ENCODE peak calls at places on chromosomes 2 and 18, in five cellular contexts. S is cardiac muscle cell, F is stomach, U is IMR-90, M is lower lobe of right lung. V is an unnamed sample.

GRCh38 chr2:233421091-233421816 is 67.0 kb downstream of the DGKD start:
- DNase-seq in S (no peak), F (peak; percentile 29), U (no peak), M (no peak), V (no peak)

GRCh38 chr2:65331361-65331760 is 101.0 kb downstream of the SPRED2 start:
- DNase-seq in S (peak; percentile 36), F (no peak), U (peak; percentile 19), M (no peak), V (no peak)

GRCh38 chr2:45813003-45813601 is 161.6 kb downstream of the PRKCE start:
- DNase-seq in S (peak; percentile 60), F (no peak), U (peak; percentile 64), M (no peak), V (no peak)

GRCh38 chr2:128199141-128199540 is 108.1 kb downstream of the UGGT1 start:
- DNase-seq in S (no peak), F (no peak), U (no peak), M (no peak), V (no peak)

GRCh38 chr2:239801404-239802100 is 223.6 kb downstream of the NDUFA10 start:
- DNase-seq in S (no peak), F (peak; percentile 20), U (no peak), M (no peak), V (peak; percentile 31)

GRCh38 chr2:5472673-5473072 is 219.5 kb upstream of the SOX11 start:
- DNase-seq in S (no peak), F (no peak), U (no peak), M (no peak), V (no peak)

GRCh38 chr2:203360833-203361430 is 32.7 kb downstream of the ABI2 start:
- DNase-seq in S (no peak), F (no peak), U (peak; percentile 19), M (no peak), V (no peak)

GRCh38 chr2:30731706-30732105 is 75.5 kb downstream of the CAPN13 start:
- DNase-seq in S (no peak), F (no peak), U (no peak), M (no peak), V (no peak)

GRCh38 chr2:172248381-172249173 is 145.9 kb upstream of the DLX2 start:
- DNase-seq in S (no peak), F (no peak), U (peak; percentile 63), M (no peak), V (no peak)

GRCh38 chr2:144523606-144524131 is 3.8 kb upstream of the ZEB2 start:
- DNase-seq in S (no peak), F (no peak), U (no peak), M (no peak), V (no peak)

GRCh38 chr18:49585781-49586663 is 24.2 kb downstream of the LIPG start:
- DNase-seq in S (no peak), F (no peak), U (no peak), M (no peak), V (no peak)

GRCh38 chr2:183063083-183063482 is 15.5 kb upstream of the DUSP19 start:
- DNase-seq in S (peak; percentile 78), F (no peak), U (peak; percentile 85), M (no peak), V (no peak)

GRCh38 chr2:241268716-241269445 is 46.6 kb downstream of the HDLBP start:
- DNase-seq in S (no peak), F (no peak), U (peak; percentile 57), M (no peak), V (no peak)

GRCh38 chr18:48991299-48992055 is 40.7 kb upstream of the SMAD7 start:
- DNase-seq in S (no peak), F (no peak), U (no peak), M (no peak), V (no peak)

GRCh38 chr2:173898178-173898668 is 67.0 kb downstream of the SP3 start:
- DNase-seq in S (no peak), F (no peak), U (no peak), M (no peak), V (no peak)

GRCh38 chr2:19911799-19912509 is 10.2 kb upstream of the TTC32 start:
- DNase-seq in S (peak; percentile 45), F (no peak), U (peak; percentile 93), M (no peak), V (no peak)

GRCh38 chr2:28750316-28751101 is 1.1 kb upstream of the PPP1CB start:
- DNase-seq in S (peak; percentile 52), F (no peak), U (peak; percentile 50), M (no peak), V (no peak)

GRCh38 chr18:9915291-9916066 is 1.7 kb downstream of the VAPA start:
- DNase-seq in S (no peak), F (no peak), U (peak; percentile 7), M (no peak), V (no peak)
- H3K4me1 ChIP-seq in S (peaks cover 28% of the 10 kb centered on the region), F (peaks cover 46% of the 10 kb centered on the region), U (peaks cover 4% of the 10 kb centered on the region), M (peaks cover 56% of the 10 kb centered on the region), V (peaks cover 7% of the 10 kb centered on the region)

GRCh38 chr18:35060092-35060491 is 18.9 kb downstream of the MAPRE2 start:
- DNase-seq in S (no peak), F (no peak), U (no peak), M (no peak), V (peak; percentile 76)
- H3K27ac ChIP-seq in S (no peak overlapping the region), F (no peak overlapping the region), U (no peak overlapping the region), M (no peak overlapping the region), V (peak overlapping the region; percentile 20)

DNA sequence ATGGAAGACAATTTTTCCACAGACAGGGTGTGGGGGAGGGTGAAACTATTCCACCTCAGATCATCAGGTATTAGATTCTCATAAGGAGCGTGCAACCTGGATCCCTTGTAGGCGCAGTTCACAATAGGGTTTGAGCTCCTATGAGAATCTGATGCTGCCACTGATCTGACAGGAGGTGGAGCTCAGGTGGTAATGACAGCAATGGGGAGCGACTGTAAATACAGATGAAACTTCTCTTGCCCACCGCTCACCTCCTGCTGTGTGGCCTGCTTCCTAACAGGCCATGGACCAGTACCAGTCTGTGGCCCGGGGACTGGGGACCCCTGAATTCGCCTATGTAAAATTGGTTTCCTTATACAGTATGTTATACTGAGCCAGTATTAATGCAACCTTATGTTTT is 27.3 kb upstream of the E2F6 start:
- DNase-seq in S (no peak), F (no peak), U (no peak), M (no peak), V (no peak)
- H3K4me1 ChIP-seq in S (peaks cover 19% of the 10 kb centered on the region), F (no peaks in the 10 kb centered on the region), U (no peaks in the 10 kb centered on the region), M (no peaks in the 10 kb centered on the region), V (peaks cover 6% of the 10 kb centered on the region)

GRCh38 chr2:49978341-49978740 is 824.0 kb upstream of the FSHR start:
- DNase-seq in S (no peak), F (no peak), U (no peak), M (no peak), V (no peak)

GRCh38 chr2:49972699-49973098 is 818.4 kb upstream of the FSHR start:
- DNase-seq in S (no peak), F (no peak), U (no peak), M (no peak), V (no peak)

GRCh38 chr2:49971453-49971852 is 817.1 kb upstream of the FSHR start:
- DNase-seq in S (no peak), F (no peak), U (no peak), M (no peak), V (no peak)

GRCh38 chr2:49973917-49974368 is 819.6 kb upstream of the FSHR start:
- DNase-seq in S (peak; percentile 60), F (peak; percentile 45), U (no peak), M (peak; percentile 52), V (peak; percentile 43)
- H3K27ac ChIP-seq in S (peak overlapping the region; percentile 38), F (no peak overlapping the region), U (no peak overlapping the region), M (no peak overlapping the region), V (no peak overlapping the region)

GRCh38 chr2:120913972-120914838 is 178.5 kb downstream of the GLI2 start:
- DNase-seq in S (no peak), F (no peak), U (no peak), M (no peak), V (no peak)
- H3K4me1 ChIP-seq in S (peaks cover 23% of the 10 kb centered on the region), F (peaks cover 47% of the 10 kb centered on the region), U (peaks cover 61% of the 10 kb centered on the region), M (peaks cover 46% of the 10 kb centered on the region), V (no peaks in the 10 kb centered on the region)

DNA sequence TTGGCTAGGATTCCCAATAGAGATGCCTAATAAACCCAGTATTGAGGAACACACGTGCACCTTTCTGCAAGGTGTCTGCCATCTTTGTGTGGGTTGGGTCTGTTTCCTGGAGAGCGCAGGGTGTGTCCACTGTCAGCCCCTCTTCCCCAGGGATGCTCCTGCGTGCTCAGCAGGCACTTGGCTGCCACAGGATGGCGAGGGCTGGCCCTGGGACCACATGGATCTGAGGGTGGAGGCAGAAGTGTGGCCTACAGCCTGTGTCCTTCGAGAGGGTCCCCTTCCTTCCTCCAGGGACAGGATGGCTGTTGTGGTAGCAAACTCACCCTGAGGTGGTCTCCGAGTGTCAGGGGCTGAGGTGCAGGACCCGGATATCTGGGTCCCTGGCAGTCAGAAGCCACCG is 78.0 kb upstream of the PXDN start:
- DNase-seq in S (no peak), F (no peak), U (no peak), M (no peak), V (no peak)
- H3K27ac ChIP-seq in S (no peak overlapping the region), F (no peak overlapping the region), U (no peak overlapping the region), M (no peak overlapping the region), V (no peak overlapping the region)

GRCh38 chr2:111665551-111666116 is 218.4 kb downstream of the ANAPC1 start:
- DNase-seq in S (no peak), F (no peak), U (no peak), M (no peak), V (no peak)
- H3K4me1 ChIP-seq in S (peaks cover 22% of the 10 kb centered on the region), F (peaks cover 19% of the 10 kb centered on the region), U (peaks cover 17% of the 10 kb centered on the region), M (peaks cover 29% of the 10 kb centered on the region), V (no peaks in the 10 kb centered on the region)

GRCh38 chr2:102116675-102117471 is 25.7 kb upstream of the IL1R1 start:
- DNase-seq in S (peak; percentile 72), F (no peak), U (peak; percentile 28), M (no peak), V (no peak)
- H3K27ac ChIP-seq in S (no peak overlapping the region), F (no peak overlapping the region), U (peak overlapping the region; percentile 47), M (peak overlapping the region; percentile 56), V (peak overlapping the region; percentile 49)